ENCODE peak calls at places on chromosomes 4 and X, in eight cellular contexts. One of them, this sample, is unnamed.

GRCh38 chrX:12951590-12951965 is 23.3 kb upstream of the TMSB4X start:
- DNase-seq in left lung: no peak
- DNase-seq in fibroblast of lung: no peak
- DNase-seq in mucosa of descending colon: no peak
- DNase-seq in Panc1: no peak
- DNase-seq in CD4-positive, alpha-beta memory T cell: no peak
- DNase-seq in neural progenitor cell: no peak
- DNase-seq in CD8-positive, alpha-beta T cell: peak
- DNase-seq in this sample: peak

GRCh38 chrX:54807524-54808108 is at the start of gene MAGED2:
- DNase-seq in neural progenitor cell: peak
- DNase-seq in Panc1: no peak
- DNase-seq in CD8-positive, alpha-beta T cell: peak
- DNase-seq in mucosa of descending colon: peak
- DNase-seq in fibroblast of lung: peak
- DNase-seq in CD4-positive, alpha-beta memory T cell: peak
- DNase-seq in left lung: no peak
- DNase-seq in this sample: peak

GRCh38 chr4:141810702-141811365 is 174.5 kb downstream of the IL15 start:
- DNase-seq in neural progenitor cell: no peak
- DNase-seq in CD4-positive, alpha-beta memory T cell: no peak
- DNase-seq in mucosa of descending colon: no peak
- DNase-seq in fibroblast of lung: peak
- DNase-seq in CD8-positive, alpha-beta T cell: no peak
- DNase-seq in left lung: no peak
- DNase-seq in Panc1: no peak
- DNase-seq in this sample: no peak

GRCh38 chrX:27598312-27598711 is 8.2 kb downstream of the DCAF8L2 start:
- DNase-seq in CD4-positive, alpha-beta memory T cell: no peak
- DNase-seq in mucosa of descending colon: peak
- DNase-seq in fibroblast of lung: peak
- DNase-seq in left lung: no peak
- DNase-seq in neural progenitor cell: peak
- DNase-seq in Panc1: no peak
- DNase-seq in CD8-positive, alpha-beta T cell: no peak
- DNase-seq in this sample: no peak

GRCh38 chr4:25580633-25581467 is 74.8 kb upstream of the SLC34A2 start:
- DNase-seq in mucosa of descending colon: no peak
- DNase-seq in neural progenitor cell: no peak
- DNase-seq in Panc1: no peak
- DNase-seq in CD8-positive, alpha-beta T cell: no peak
- DNase-seq in left lung: no peak
- DNase-seq in CD4-positive, alpha-beta memory T cell: no peak
- DNase-seq in fibroblast of lung: no peak
- DNase-seq in this sample: no peak

GRCh38 chr4:53132117-53132889 is 233.6 kb downstream of the SCFD2 start:
- DNase-seq in Panc1: no peak
- DNase-seq in CD8-positive, alpha-beta T cell: no peak
- DNase-seq in neural progenitor cell: no peak
- DNase-seq in CD4-positive, alpha-beta memory T cell: no peak
- DNase-seq in fibroblast of lung: no peak
- DNase-seq in mucosa of descending colon: no peak
- DNase-seq in left lung: no peak
- DNase-seq in this sample: no peak

GRCh38 chr4:102344520-102344954 is 745 bp downstream of the SLC39A8 start:
- DNase-seq in CD4-positive, alpha-beta memory T cell: no peak
- DNase-seq in CD8-positive, alpha-beta T cell: peak
- DNase-seq in Panc1: no peak
- DNase-seq in left lung: peak
- DNase-seq in fibroblast of lung: peak
- DNase-seq in neural progenitor cell: peak
- DNase-seq in mucosa of descending colon: peak
- DNase-seq in this sample: peak

GRCh38 chr4:83855044-83855443 is 319.1 kb downstream of the GPAT3 start:
- DNase-seq in Panc1: peak
- DNase-seq in neural progenitor cell: no peak
- DNase-seq in mucosa of descending colon: no peak
- DNase-seq in CD4-positive, alpha-beta memory T cell: no peak
- DNase-seq in left lung: no peak
- DNase-seq in CD8-positive, alpha-beta T cell: no peak
- DNase-seq in fibroblast of lung: peak
- DNase-seq in this sample: no peak

GRCh38 chr4:147707892-147708672 is 23.8 kb upstream of the ARHGAP10 start:
- DNase-seq in mucosa of descending colon: peak
- DNase-seq in CD4-positive, alpha-beta memory T cell: peak
- DNase-seq in neural progenitor cell: peak
- DNase-seq in Panc1: peak
- DNase-seq in CD8-positive, alpha-beta T cell: no peak
- DNase-seq in left lung: no peak
- DNase-seq in fibroblast of lung: peak
- DNase-seq in this sample: peak

GRCh38 chr4:53847935-53848334 is 216.5 kb downstream of the CHIC2 start:
- DNase-seq in left lung: no peak
- DNase-seq in mucosa of descending colon: peak
- DNase-seq in neural progenitor cell: no peak
- DNase-seq in fibroblast of lung: no peak
- DNase-seq in CD8-positive, alpha-beta T cell: no peak
- DNase-seq in CD4-positive, alpha-beta memory T cell: no peak
- DNase-seq in Panc1: no peak
- DNase-seq in this sample: no peak

GRCh38 chr4:36128689-36129088 is 115.6 kb downstream of the ARAP2 start:
- DNase-seq in Panc1: no peak
- DNase-seq in fibroblast of lung: no peak
- DNase-seq in left lung: no peak
- DNase-seq in CD4-positive, alpha-beta memory T cell: no peak
- DNase-seq in neural progenitor cell: no peak
- DNase-seq in CD8-positive, alpha-beta T cell: no peak
- DNase-seq in mucosa of descending colon: no peak
- DNase-seq in this sample: no peak

GRCh38 chrX:13778916-13779315 is 38.0 kb downstream of the GPM6B start:
- DNase-seq in CD4-positive, alpha-beta memory T cell: no peak
- DNase-seq in CD8-positive, alpha-beta T cell: no peak
- DNase-seq in fibroblast of lung: peak
- DNase-seq in neural progenitor cell: peak
- DNase-seq in Panc1: no peak
- DNase-seq in left lung: no peak
- DNase-seq in mucosa of descending colon: no peak
- DNase-seq in this sample: no peak

GRCh38 chr4:17366496-17366895 is 145.4 kb downstream of the QDPR start:
- DNase-seq in left lung: no peak
- DNase-seq in CD8-positive, alpha-beta T cell: no peak
- DNase-seq in Panc1: no peak
- DNase-seq in fibroblast of lung: peak
- DNase-seq in neural progenitor cell: no peak
- DNase-seq in mucosa of descending colon: no peak
- DNase-seq in CD4-positive, alpha-beta memory T cell: no peak
- DNase-seq in this sample: no peak

GRCh38 chrX:42131856-42132255 is 208.5 kb upstream of the CASK start:
- DNase-seq in CD4-positive, alpha-beta memory T cell: no peak
- DNase-seq in mucosa of descending colon: no peak
- DNase-seq in fibroblast of lung: no peak
- DNase-seq in left lung: no peak
- DNase-seq in neural progenitor cell: no peak
- DNase-seq in Panc1: no peak
- DNase-seq in CD8-positive, alpha-beta T cell: no peak
- DNase-seq in this sample: no peak

GRCh38 chr4:149531861-149532260 is 283.8 kb downstream of the IQCM start:
- DNase-seq in left lung: no peak
- DNase-seq in CD8-positive, alpha-beta T cell: no peak
- DNase-seq in fibroblast of lung: peak
- DNase-seq in Panc1: no peak
- DNase-seq in mucosa of descending colon: no peak
- DNase-seq in CD4-positive, alpha-beta memory T cell: no peak
- DNase-seq in neural progenitor cell: no peak
- DNase-seq in this sample: no peak

GRCh38 chr4:1976416-1977352 is 32.1 kb downstream of the NELFA start:
- DNase-seq in mucosa of descending colon: no peak
- DNase-seq in CD4-positive, alpha-beta memory T cell: no peak
- DNase-seq in neural progenitor cell: no peak
- DNase-seq in left lung: no peak
- DNase-seq in fibroblast of lung: no peak
- DNase-seq in Panc1: no peak
- DNase-seq in CD8-positive, alpha-beta T cell: no peak
- DNase-seq in this sample: no peak

GRCh38 chr4:177442623-177443155 is 452 bp upstream of the AGA start:
- DNase-seq in CD8-positive, alpha-beta T cell: peak
- DNase-seq in CD4-positive, alpha-beta memory T cell: no peak
- DNase-seq in Panc1: peak
- DNase-seq in mucosa of descending colon: peak
- DNase-seq in neural progenitor cell: no peak
- DNase-seq in fibroblast of lung: no peak
- DNase-seq in left lung: no peak
- DNase-seq in this sample: peak

GRCh38 chr4:150579591-150580234 is 2.2 kb upstream of the MAB21L2 start:
- DNase-seq in fibroblast of lung: peak
- DNase-seq in CD4-positive, alpha-beta memory T cell: no peak
- DNase-seq in Panc1: no peak
- DNase-seq in left lung: peak
- DNase-seq in neural progenitor cell: peak
- DNase-seq in mucosa of descending colon: no peak
- DNase-seq in CD8-positive, alpha-beta T cell: no peak
- DNase-seq in this sample: no peak

GRCh38 chrX:109697855-109698254 is 35.2 kb downstream of the ACSL4 start:
- DNase-seq in left lung: no peak
- DNase-seq in neural progenitor cell: no peak
- DNase-seq in fibroblast of lung: no peak
- DNase-seq in CD4-positive, alpha-beta memory T cell: no peak
- DNase-seq in Panc1: no peak
- DNase-seq in CD8-positive, alpha-beta T cell: no peak
- DNase-seq in mucosa of descending colon: no peak
- DNase-seq in this sample: no peak

GRCh38 chr4:17771284-17771908 is 10.0 kb downstream of the FAM184B start:
- DNase-seq in CD4-positive, alpha-beta memory T cell: no peak
- DNase-seq in mucosa of descending colon: no peak
- DNase-seq in Panc1: no peak
- DNase-seq in left lung: no peak
- DNase-seq in neural progenitor cell: no peak
- DNase-seq in fibroblast of lung: no peak
- DNase-seq in CD8-positive, alpha-beta T cell: no peak
- DNase-seq in this sample: no peak

GRCh38 chrX:103442536-103442901 is 66.2 kb downstream of the BEX3 start:
- DNase-seq in CD8-positive, alpha-beta T cell: no peak
- DNase-seq in fibroblast of lung: peak
- DNase-seq in neural progenitor cell: no peak
- DNase-seq in Panc1: no peak
- DNase-seq in mucosa of descending colon: no peak
- DNase-seq in left lung: no peak
- DNase-seq in CD4-positive, alpha-beta memory T cell: no peak
- DNase-seq in this sample: no peak

GRCh38 chr4:5157721-5158390 is 106.6 kb downstream of the STK32B start:
- DNase-seq in mucosa of descending colon: no peak
- DNase-seq in left lung: no peak
- DNase-seq in CD8-positive, alpha-beta T cell: no peak
- DNase-seq in neural progenitor cell: no peak
- DNase-seq in CD4-positive, alpha-beta memory T cell: no peak
- DNase-seq in Panc1: no peak
- DNase-seq in fibroblast of lung: peak
- DNase-seq in this sample: no peak

DNA sequence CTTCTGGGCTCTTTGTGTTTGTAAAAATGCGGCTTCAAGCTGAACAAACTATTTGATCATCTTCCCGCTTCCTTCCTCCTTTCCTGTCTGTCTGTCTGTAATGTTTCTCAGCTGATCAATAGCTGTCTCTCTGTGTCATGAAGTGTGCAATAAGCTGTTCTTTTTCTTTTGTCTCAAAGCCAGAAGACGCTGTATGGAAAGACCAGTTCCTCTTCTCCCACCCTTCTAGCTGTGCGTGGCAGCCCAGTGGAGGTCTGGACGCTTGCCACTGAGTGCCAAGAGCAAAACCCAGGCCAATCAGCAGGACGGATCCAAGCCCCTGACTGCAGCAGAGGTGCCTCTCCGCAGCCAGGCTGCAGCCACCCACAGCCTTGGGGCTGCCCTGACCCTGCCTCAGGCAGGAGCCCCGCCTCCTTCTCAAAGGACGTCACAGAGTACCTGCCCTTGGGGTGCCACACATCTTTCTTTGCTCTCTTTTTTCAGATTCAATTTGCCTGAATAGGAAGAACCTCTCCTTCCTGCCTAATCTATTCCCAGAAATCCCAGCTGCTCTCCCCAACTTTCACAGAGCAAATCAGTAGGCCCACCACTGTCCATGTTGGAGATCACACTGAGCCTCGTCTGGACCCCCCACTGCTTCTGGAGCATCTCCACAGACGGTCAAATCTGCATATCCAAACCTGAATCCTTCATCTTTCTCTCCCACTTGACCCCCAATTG is 59.1 kb downstream of the MAML3 start:
- DNase-seq in CD8-positive, alpha-beta T cell: peak
- DNase-seq in CD4-positive, alpha-beta memory T cell: peak
- DNase-seq in left lung: peak
- DNase-seq in mucosa of descending colon: peak
- DNase-seq in fibroblast of lung: peak
- DNase-seq in Panc1: no peak
- DNase-seq in neural progenitor cell: no peak
- DNase-seq in this sample: no peak
- H3K4me3 ChIP-seq in CD8-positive, alpha-beta T cell: peak
- H3K4me3 ChIP-seq in CD4-positive, alpha-beta memory T cell: no peak
- H3K4me3 ChIP-seq in left lung: no peak
- H3K4me3 ChIP-seq in mucosa of descending colon: no peak
- H3K4me3 ChIP-seq in fibroblast of lung: no peak
- H3K4me3 ChIP-seq in Panc1: peak
- H3K4me3 ChIP-seq in neural progenitor cell: no peak
- H3K4me3 ChIP-seq in this sample: peak

DNA sequence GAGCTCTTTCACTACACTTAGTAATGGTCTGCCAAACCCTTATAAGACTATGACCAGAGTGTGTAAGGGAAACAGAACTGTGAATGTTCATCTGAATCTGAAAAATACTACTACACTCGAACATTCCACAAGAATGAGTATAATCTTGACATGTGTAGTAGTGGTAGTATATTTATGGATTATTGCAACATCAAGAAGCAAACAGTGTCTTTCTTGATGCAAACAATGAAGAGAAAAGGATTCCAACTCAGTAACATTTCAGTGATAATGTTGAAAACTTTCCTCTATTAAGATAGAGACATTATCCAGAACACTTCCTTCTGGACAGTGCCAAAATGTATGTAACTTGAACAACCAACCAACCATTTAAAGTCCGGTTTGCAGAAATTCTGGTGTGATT is 394.7 kb upstream of the CPEB2 start:
- DNase-seq in CD8-positive, alpha-beta T cell: no peak
- DNase-seq in neural progenitor cell: no peak
- DNase-seq in left lung: no peak
- DNase-seq in mucosa of descending colon: no peak
- DNase-seq in fibroblast of lung: no peak
- DNase-seq in CD4-positive, alpha-beta memory T cell: no peak
- DNase-seq in Panc1: no peak
- DNase-seq in this sample: no peak
- H3K4me3 ChIP-seq in CD8-positive, alpha-beta T cell: no peak
- H3K4me3 ChIP-seq in neural progenitor cell: no peak
- H3K4me3 ChIP-seq in left lung: no peak
- H3K4me3 ChIP-seq in mucosa of descending colon: no peak
- H3K4me3 ChIP-seq in fibroblast of lung: no peak
- H3K4me3 ChIP-seq in CD4-positive, alpha-beta memory T cell: no peak
- H3K4me3 ChIP-seq in Panc1: no peak
- H3K4me3 ChIP-seq in this sample: no peak

GRCh38 chrX:131828482-131828881 is 194.6 kb upstream of the STK26 start:
- DNase-seq in neural progenitor cell: no peak
- DNase-seq in mucosa of descending colon: no peak
- DNase-seq in Panc1: no peak
- DNase-seq in CD4-positive, alpha-beta memory T cell: no peak
- DNase-seq in CD8-positive, alpha-beta T cell: no peak
- DNase-seq in left lung: no peak
- DNase-seq in fibroblast of lung: no peak
- DNase-seq in this sample: no peak
- H3K4me3 ChIP-seq in neural progenitor cell: peak
- H3K4me3 ChIP-seq in mucosa of descending colon: no peak
- H3K4me3 ChIP-seq in Panc1: no peak
- H3K4me3 ChIP-seq in CD4-positive, alpha-beta memory T cell: no peak
- H3K4me3 ChIP-seq in CD8-positive, alpha-beta T cell: no peak
- H3K4me3 ChIP-seq in left lung: no peak
- H3K4me3 ChIP-seq in fibroblast of lung: no peak
- H3K4me3 ChIP-seq in this sample: no peak

GRCh38 chrX:40244980-40245379 is 147.2 kb upstream of the BCOR start:
- DNase-seq in left lung: no peak
- DNase-seq in Panc1: no peak
- DNase-seq in CD4-positive, alpha-beta memory T cell: no peak
- DNase-seq in mucosa of descending colon: no peak
- DNase-seq in CD8-positive, alpha-beta T cell: no peak
- DNase-seq in fibroblast of lung: peak
- DNase-seq in neural progenitor cell: peak
- DNase-seq in this sample: peak
- H3K4me3 ChIP-seq in left lung: no peak
- H3K4me3 ChIP-seq in Panc1: no peak
- H3K4me3 ChIP-seq in CD4-positive, alpha-beta memory T cell: no peak
- H3K4me3 ChIP-seq in mucosa of descending colon: no peak
- H3K4me3 ChIP-seq in CD8-positive, alpha-beta T cell: no peak
- H3K4me3 ChIP-seq in fibroblast of lung: no peak
- H3K4me3 ChIP-seq in neural progenitor cell: no peak
- H3K4me3 ChIP-seq in this sample: no peak

This sample was measured in DND-41.